ENCODE peak calls at places on chromosome 19, in seven cellular contexts. U, S, T, I, Q, J and Z are unnamed samples.

GRCh38 chr19:37007587-37008220 is 70.5 kb upstream of the ZNF420 start:
- DNase-seq in U (peak), T (no peak), J (no peak), S (no peak), Q (no peak), I (peak), Z (no peak)

GRCh38 chr19:1133471-1133929 is 29.7 kb downstream of the GPX4 start:
- DNase-seq in T (no peak), I (no peak), U (no peak), Q (no peak), S (peak), J (peak), Z (peak)

GRCh38 chr19:58558066-58558622 is at the start of gene UBE2M:
- DNase-seq in S (no peak), J (peak), I (peak), T (peak), U (no peak), Q (no peak), Z (peak)

GRCh38 chr19:35851213-35852028 is 883 bp downstream of the NPHS1 start:
- DNase-seq in S (no peak), U (no peak), I (no peak), Q (no peak), J (no peak), T (peak), Z (no peak)

GRCh38 chr19:38709119-38709518 is 35.2 kb downstream of the CAPN12 start:
- DNase-seq in S (no peak), J (no peak), U (no peak), Q (no peak), I (no peak), T (no peak), Z (no peak)

GRCh38 chr19:1576242-1577089 is 8.3 kb upstream of the MEX3D start:
- DNase-seq in S (no peak), Q (no peak), I (peak), U (no peak), J (no peak), T (no peak), Z (peak)

GRCh38 chr19:18176367-18177310 is 3.0 kb downstream of the IFI30 start:
- DNase-seq in I (no peak), U (no peak), S (no peak), Q (no peak), T (no peak), J (no peak), Z (no peak)

GRCh38 chr19:9667898-9668297 is 7.0 kb downstream of the ZNF562 start:
- DNase-seq in J (peak), S (no peak), I (no peak), U (no peak), T (no peak), Q (no peak), Z (no peak)

GRCh38 chr19:21698215-21698614 is 69.2 kb downstream of the ZNF100 start:
- DNase-seq in Q (peak), J (no peak), U (no peak), I (no peak), S (no peak), T (peak), Z (no peak)

GRCh38 chr19:6667114-6667627 is 2.8 kb downstream of the TNFSF14 start:
- DNase-seq in Q (no peak), S (no peak), U (no peak), I (peak), J (no peak), T (no peak), Z (peak)

GRCh38 chr19:4343845-4344713 is 717 bp downstream of the MPND start:
- DNase-seq in Q (no peak), I (peak), S (no peak), U (no peak), J (peak), T (peak), Z (no peak)

GRCh38 chr19:6765738-6766356 is 1.4 kb downstream of the SH2D3A start:
- DNase-seq in I (no peak), Q (no peak), S (no peak), U (no peak), J (peak), T (peak), Z (peak)

GRCh38 chr19:38655148-38655824 is 7.8 kb downstream of the ACTN4 start:
- DNase-seq in T (no peak), S (no peak), Q (no peak), I (no peak), U (no peak), J (no peak), Z (no peak)

GRCh38 chr19:8571006-8571411 is 6.2 kb downstream of the MYO1F start:
- DNase-seq in T (no peak), Q (no peak), S (peak), J (no peak), I (no peak), U (no peak), Z (no peak)

DNA sequence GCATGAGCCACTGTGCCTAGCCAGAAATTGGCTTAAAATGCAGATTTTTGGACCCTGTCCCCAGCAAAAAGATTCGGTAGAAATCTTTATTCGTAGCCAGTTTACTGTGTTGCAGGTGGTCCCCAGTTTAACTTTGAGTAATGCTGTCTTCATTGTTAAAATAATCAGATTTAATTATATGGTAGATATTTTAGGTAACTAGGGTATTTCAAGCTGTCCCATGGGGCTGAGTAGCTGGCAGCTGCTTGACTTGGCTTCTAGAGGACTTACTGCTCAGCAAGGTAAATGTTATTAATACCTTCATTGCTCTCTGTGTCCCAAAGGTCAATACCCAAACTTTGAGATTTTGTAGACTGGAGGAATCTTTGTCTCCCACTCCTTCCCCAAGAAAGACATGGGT is 21.1 kb downstream of the LSM14A start:
- DNase-seq in I (no peak), U (no peak), J (no peak), Q (no peak), S (no peak), T (no peak), Z (no peak)
- H3K4me3 ChIP-seq in I (no peak), U (no peak), J (no peak), Q (no peak), S (no peak), T (no peak), Z (no peak)

GRCh38 chr19:47310323-47310722 is 662 bp downstream of the C5AR1 start:
- DNase-seq in S (no peak), J (no peak), I (no peak), Q (no peak), T (no peak), U (no peak), Z (no peak)
- H3K4me3 ChIP-seq in S (no peak), J (no peak), I (peak), Q (no peak), T (no peak), U (no peak), Z (no peak)

DNA sequence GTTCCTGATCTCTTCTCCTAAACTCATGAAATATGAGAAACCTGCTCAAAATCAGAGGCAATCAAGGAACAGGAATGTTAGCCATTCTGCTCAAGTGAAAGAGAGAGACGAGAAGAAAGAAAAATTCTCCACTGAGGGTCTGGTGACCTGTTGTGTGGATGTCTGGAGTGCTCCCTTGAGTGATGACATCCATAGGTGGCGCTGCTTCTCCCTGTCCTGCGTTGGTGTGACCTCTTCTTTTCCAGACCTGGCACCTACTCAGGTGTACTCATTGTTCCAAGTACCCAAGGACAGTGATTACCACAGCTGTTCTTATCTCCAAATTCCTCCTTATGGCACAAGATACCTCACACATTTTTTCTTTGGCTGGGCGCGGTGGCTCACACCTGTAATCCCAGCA is 4.0 kb downstream of the ZNF223 start:
- DNase-seq in U (no peak), Q (no peak), I (no peak), T (no peak), J (no peak), S (no peak), Z (no peak)
- H3K4me3 ChIP-seq in U (no peak), Q (no peak), I (no peak), T (no peak), J (no peak), S (no peak), Z (no peak)

DNA sequence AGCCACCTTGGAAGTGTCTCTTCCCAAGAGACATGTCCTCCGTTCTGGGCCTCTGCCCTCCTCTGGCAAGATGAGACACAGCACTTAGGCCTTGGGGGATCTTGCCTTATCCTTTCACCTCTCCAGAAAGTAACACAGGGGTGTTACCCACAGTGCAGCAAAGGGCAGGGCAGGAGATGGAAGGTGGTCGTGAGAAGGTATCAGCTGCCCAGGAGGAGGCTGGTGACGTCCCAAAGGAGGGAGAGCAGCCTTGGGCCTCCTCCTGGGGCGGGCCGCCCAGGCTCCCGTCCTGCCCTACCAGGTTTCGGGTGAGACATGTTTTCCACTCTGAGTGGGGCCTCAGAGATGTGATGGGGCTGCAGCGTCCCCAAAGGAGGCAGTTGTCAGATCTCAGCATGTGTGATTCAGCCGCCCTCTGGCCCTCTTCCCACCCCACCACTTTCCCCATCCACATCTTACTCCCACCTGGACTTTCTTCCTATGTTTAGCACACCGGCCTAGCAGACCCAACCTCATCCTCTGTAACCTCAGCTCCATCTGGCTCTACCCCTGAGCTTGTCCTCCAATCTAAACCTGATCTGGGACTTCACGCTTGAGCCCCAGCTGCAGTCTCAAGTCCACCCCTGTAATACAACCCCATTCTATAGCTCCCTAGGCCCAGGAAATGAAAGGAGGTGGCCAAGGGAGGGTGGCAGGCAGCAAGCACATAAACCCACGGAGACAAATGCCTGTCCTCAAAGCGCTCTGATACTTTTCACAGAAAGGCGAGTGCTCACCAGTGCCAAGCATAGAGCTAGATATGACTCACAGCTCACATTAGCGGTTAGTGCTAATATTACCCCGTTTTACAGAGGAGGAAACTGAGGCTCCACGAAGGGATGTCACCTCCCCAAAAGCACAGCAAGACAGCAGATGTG is 9.3 kb downstream of the POU2F2 start:
- DNase-seq in T (no peak), U (no peak), I (no peak), J (no peak), Q (no peak), S (no peak), Z (no peak)
- H3K4me3 ChIP-seq in T (no peak), U (no peak), I (peak), J (no peak), Q (no peak), S (no peak), Z (no peak)

GRCh38 chr19:39995794-39996193 is 1.1 kb upstream of the ZNF546 start:
- DNase-seq in Q (no peak), U (no peak), J (no peak), S (no peak), I (no peak), T (no peak), Z (no peak)
- H3K4me3 ChIP-seq in Q (peak), U (peak), J (no peak), S (peak), I (peak), T (peak), Z (peak)

DNA sequence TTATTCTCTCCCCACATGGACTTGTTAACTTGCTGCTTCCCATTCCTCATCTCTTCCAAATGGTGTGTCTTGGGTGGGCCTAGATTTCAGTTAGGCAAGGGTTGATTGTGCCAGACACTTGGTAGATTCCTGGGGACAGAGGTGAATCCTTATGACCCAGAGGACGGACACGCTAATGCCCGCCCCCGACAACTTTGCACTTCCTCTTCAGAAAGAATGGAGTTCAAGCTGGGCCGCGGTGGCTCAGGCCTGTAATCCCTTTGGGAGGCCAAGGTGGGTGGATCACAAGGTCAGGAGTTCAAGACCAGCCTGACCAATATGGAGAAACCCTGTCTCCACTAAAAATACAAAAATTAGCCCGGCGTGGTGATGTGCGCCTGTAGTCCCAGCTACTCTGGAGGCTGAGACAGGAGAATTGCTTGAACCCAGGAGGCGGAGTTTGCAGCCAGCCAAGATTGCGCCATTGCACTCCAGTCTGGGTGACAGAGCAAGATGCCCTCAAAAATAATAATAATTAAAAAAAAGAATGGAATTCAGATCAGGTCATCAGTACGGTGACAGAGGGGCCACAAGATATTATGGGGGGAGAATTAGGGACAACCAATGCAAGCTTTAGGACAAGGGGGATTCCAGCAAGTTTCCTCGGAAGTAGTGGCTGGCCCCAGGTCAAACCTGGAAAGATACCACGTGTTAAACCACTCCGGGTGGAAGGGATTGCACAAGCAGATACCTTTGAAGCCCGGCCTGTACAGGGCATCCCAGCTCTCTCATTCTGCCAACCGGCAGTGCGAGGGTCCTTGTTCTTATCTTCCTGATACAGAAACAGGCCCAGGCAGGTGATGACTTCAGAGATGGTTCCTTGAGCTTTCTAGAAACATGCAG is 2.7 kb downstream of the MYO9B start:
- DNase-seq in Q (no peak), I (no peak), U (no peak), T (no peak), S (no peak), J (no peak), Z (no peak)
- H3K4me3 ChIP-seq in Q (no peak), I (peak), U (peak), T (no peak), S (no peak), J (no peak), Z (no peak)

DNA sequence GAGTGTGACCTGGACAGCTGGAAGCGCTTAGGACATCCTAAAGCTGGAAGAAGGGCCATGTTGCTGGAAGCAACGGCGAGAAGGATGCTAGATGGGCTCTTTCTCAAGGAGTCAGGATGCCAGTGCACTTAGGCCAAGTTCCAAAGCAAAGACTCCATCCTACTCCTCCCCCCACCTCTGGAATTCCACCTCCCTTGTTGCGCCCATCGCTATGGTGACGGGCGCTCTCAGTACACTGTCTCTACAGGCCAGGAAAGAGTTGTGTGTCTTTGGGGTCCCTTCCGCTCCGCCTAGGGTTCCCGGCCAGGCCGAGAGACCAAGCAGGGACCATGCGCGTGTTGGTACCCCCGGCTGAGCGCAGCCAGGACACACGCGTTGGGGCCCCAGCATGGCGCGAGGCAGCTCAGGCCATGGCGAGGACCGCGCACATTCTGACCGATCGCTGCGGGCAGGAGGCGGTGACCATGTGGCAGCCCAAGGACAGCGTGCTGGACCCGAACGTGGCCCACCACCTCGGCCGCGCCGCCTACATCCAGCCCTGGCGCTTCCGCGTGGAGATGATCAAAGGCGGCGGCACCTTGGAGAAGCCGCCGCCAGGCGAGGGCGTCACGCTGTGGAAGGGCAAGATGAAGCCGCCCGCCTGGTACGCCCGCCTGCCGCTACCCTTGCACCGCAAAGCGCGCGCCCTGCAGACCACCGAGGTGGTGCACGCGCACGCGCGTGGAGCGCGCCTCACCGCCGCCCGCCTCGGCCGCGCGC is 31.0 kb upstream of the SLC1A6 start:
- DNase-seq in I (no peak), J (no peak), T (no peak), S (no peak), Q (peak), U (no peak), Z (no peak)
- H3K4me3 ChIP-seq in I (no peak), J (no peak), T (no peak), S (no peak), Q (peak), U (no peak), Z (no peak)

DNA sequence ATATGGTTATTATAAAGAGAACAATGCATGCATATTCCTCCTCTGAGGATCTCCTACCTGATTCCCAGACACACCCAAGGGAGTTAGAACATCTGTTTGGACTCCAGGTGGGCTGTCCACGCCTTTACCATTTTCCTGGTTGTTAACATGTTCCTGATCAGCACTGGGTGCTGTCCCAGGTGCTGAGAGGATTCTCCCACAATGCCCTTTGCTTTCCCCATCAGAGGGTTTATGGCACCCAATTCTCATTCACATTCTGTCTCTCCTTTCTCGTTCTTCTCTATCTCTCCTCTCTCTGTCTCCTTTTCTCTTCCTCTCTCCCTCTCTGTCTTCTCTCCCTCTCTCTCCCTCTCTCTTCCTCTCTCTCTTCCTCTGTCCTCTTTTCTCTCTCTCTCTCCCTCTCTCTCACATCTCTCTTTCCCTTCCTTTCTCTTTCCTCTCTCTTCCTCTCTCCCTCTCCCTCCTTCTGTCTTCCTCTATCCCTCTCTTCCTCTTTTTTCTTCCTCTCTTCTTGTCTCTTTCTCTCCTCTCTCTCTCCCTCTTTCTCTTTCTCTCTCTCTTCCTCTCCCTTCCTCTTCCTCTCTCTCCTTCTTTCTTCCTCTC is 3.3 kb upstream of the RDH13 start:
- DNase-seq in Q (no peak), S (no peak), I (no peak), J (no peak), T (no peak), U (no peak), Z (no peak)
- H3K4me3 ChIP-seq in Q (no peak), S (no peak), I (no peak), J (no peak), T (no peak), U (no peak), Z (no peak)